ENCODE peak calls at places on chromosomes 13 and 19, in six cellular contexts. One of them, this sample, is unnamed.

GRCh38 chr19:48779636-48780035 is 24.3 kb downstream of the FGF21 start:
- DNase-seq in SK-N-SH: no peak
- DNase-seq in GM12878: no peak
- DNase-seq in K562: peak; percentile 70
- DNase-seq in HepG2: no peak
- DNase-seq in H1: no peak
- DNase-seq in this sample: no peak

GRCh38 chr13:93847162-93847561 is 620.6 kb downstream of the GPC6 start:
- DNase-seq in SK-N-SH: no peak
- DNase-seq in GM12878: no peak
- DNase-seq in K562: no peak
- DNase-seq in HepG2: peak; percentile 5
- DNase-seq in H1: no peak
- DNase-seq in this sample: no peak

GRCh38 chr13:50687545-50687944 is 155.9 kb downstream of the DLEU7 start:
- DNase-seq in SK-N-SH: no peak
- DNase-seq in GM12878: no peak
- DNase-seq in K562: no peak
- DNase-seq in HepG2: no peak
- DNase-seq in H1: no peak
- DNase-seq in this sample: no peak

GRCh38 chr19:17264641-17264979 is at the start of gene USHBP1:
- DNase-seq in SK-N-SH: no peak
- DNase-seq in GM12878: no peak
- DNase-seq in K562: no peak
- DNase-seq in HepG2: peak; percentile 30
- DNase-seq in H1: peak; percentile 75
- DNase-seq in this sample: no peak

GRCh38 chr13:106651442-106651841 is 83.5 kb upstream of the ARGLU1 start:
- DNase-seq in SK-N-SH: no peak
- DNase-seq in GM12878: no peak
- DNase-seq in K562: no peak
- DNase-seq in HepG2: no peak
- DNase-seq in H1: no peak
- DNase-seq in this sample: no peak

GRCh38 chr19:44808463-44809371 is at the start of gene BCAM:
- DNase-seq in SK-N-SH: peak; percentile 97
- DNase-seq in GM12878: no peak
- DNase-seq in K562: peak; percentile 98
- DNase-seq in HepG2: peak; percentile 65
- DNase-seq in H1: peak; percentile 87
- DNase-seq in this sample: no peak

GRCh38 chr19:38795549-38795948 is 6.5 kb downstream of the LGALS7B start:
- DNase-seq in SK-N-SH: no peak
- DNase-seq in GM12878: no peak
- DNase-seq in K562: no peak
- DNase-seq in HepG2: no peak
- DNase-seq in H1: no peak
- DNase-seq in this sample: no peak

GRCh38 chr13:112245959-112246358 is 130.2 kb upstream of the SPACA7 start:
- DNase-seq in SK-N-SH: no peak
- DNase-seq in GM12878: no peak
- DNase-seq in K562: no peak
- DNase-seq in HepG2: no peak
- DNase-seq in H1: peak; percentile 24
- DNase-seq in this sample: no peak

GRCh38 chr13:44646044-44646443 is 69.9 kb upstream of the TSC22D1 start:
- DNase-seq in SK-N-SH: no peak
- DNase-seq in GM12878: no peak
- DNase-seq in K562: no peak
- DNase-seq in HepG2: no peak
- DNase-seq in H1: no peak
- DNase-seq in this sample: no peak

GRCh38 chr19:35059006-35059798 is 17.7 kb downstream of the HPN start:
- DNase-seq in SK-N-SH: no peak
- DNase-seq in GM12878: no peak
- DNase-seq in K562: no peak
- DNase-seq in HepG2: no peak
- DNase-seq in H1: no peak
- DNase-seq in this sample: no peak

DNA sequence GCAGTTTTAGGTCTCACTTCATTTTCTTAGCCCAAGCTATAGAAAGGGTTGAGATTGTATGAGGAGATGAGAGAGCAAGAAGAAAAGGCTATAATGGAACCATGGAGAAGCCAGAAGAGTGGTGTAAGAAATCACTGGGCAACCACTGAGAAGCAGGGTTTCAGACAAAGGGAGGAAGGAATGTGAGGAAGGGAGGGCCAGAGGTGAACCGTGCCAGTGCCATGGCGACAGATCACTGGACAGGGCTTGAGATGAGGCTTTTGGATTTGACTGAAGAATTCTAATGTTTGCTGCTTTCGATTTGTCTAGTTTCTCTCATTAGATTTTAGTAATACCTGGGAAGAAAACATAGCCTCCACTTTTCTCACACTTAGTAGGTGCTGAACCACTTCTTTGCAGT is 6.3 kb upstream of the GPR183 start:
- DNase-seq in SK-N-SH: no peak
- DNase-seq in GM12878: no peak
- DNase-seq in K562: no peak
- DNase-seq in HepG2: no peak
- DNase-seq in H1: no peak
- DNase-seq in this sample: no peak
- TF ChIP-seq GABPA in SK-N-SH: no peak
- TF ChIP-seq GABPA in GM12878: no peak
- TF ChIP-seq GABPA in K562: no peak
- TF ChIP-seq GABPA in HepG2: no peak
- TF ChIP-seq GABPA in H1: no peak
- TF ChIP-seq GABPA in this sample: no peak

GRCh38 chr13:74443623-74444022 is 309.4 kb upstream of the KLF12 start:
- DNase-seq in SK-N-SH: no peak
- DNase-seq in GM12878: no peak
- DNase-seq in K562: no peak
- DNase-seq in HepG2: no peak
- DNase-seq in H1: no peak
- DNase-seq in this sample: no peak
- TF ChIP-seq GABPA in SK-N-SH: no peak
- TF ChIP-seq GABPA in GM12878: no peak
- TF ChIP-seq GABPA in K562: no peak
- TF ChIP-seq GABPA in HepG2: no peak
- TF ChIP-seq GABPA in H1: no peak
- TF ChIP-seq GABPA in this sample: no peak

DNA sequence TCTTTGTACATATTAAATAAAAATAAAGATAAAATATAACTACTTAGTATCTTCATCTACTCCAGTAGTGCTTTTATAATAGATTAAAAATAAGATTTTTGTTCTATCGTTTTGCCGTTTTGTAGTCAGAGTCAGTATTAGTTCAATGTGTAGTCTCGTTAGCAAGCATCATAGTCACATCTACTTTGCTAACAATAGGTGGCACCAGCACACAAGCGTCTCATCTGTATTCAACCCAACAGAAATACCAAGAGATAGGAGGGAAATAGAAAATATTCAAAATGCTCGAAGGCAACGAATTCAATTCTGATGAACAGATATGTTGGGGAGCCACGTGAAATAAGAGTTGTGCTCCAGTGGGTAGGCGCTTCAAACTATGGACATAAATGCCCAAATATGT is 21.4 kb upstream of the MICU2 start:
- DNase-seq in SK-N-SH: peak; percentile 36
- DNase-seq in GM12878: no peak
- DNase-seq in K562: no peak
- DNase-seq in HepG2: peak; percentile 61
- DNase-seq in H1: no peak
- DNase-seq in this sample: peak; percentile 29
- TF ChIP-seq GABPA in SK-N-SH: no peak
- TF ChIP-seq GABPA in GM12878: no peak
- TF ChIP-seq GABPA in K562: no peak
- TF ChIP-seq GABPA in HepG2: no peak
- TF ChIP-seq GABPA in H1: no peak
- TF ChIP-seq GABPA in this sample: no peak

DNA sequence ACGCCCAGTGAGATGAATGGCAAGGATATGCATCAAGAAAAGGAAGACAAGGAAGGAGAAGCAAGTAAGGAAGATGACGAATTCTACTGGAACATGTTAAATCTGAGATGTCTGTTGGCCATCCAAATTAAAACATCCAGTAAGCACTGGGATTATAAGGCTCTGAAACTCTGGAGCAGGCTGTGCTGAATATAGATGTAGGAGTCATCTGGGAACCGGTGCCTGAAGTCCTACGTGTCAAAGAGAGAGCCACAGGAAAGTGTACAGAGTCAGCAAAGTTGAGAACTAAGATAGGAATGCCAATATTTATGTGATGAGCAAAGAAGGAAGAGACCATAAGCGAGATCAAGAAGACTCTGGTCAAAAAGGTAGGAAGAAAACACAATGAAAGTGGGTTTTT is 51.0 kb upstream of the EEF1AKMT1 start:
- DNase-seq in SK-N-SH: no peak
- DNase-seq in GM12878: no peak
- DNase-seq in K562: no peak
- DNase-seq in HepG2: no peak
- DNase-seq in H1: no peak
- DNase-seq in this sample: no peak
- TF ChIP-seq GABPA in SK-N-SH: no peak
- TF ChIP-seq GABPA in GM12878: no peak
- TF ChIP-seq GABPA in K562: no peak
- TF ChIP-seq GABPA in HepG2: no peak
- TF ChIP-seq GABPA in H1: no peak
- TF ChIP-seq GABPA in this sample: no peak

GRCh38 chr13:110680852-110681251 is 25.1 kb downstream of the CARS2 start:
- DNase-seq in SK-N-SH: peak; percentile 69
- DNase-seq in GM12878: no peak
- DNase-seq in K562: peak; percentile 43
- DNase-seq in HepG2: peak; percentile 41
- DNase-seq in H1: peak; percentile 64
- DNase-seq in this sample: peak; percentile 34
- TF ChIP-seq GABPA in SK-N-SH: no peak
- TF ChIP-seq GABPA in GM12878: no peak
- TF ChIP-seq GABPA in K562: no peak
- TF ChIP-seq GABPA in HepG2: no peak
- TF ChIP-seq GABPA in H1: no peak
- TF ChIP-seq GABPA in this sample: no peak

DNA sequence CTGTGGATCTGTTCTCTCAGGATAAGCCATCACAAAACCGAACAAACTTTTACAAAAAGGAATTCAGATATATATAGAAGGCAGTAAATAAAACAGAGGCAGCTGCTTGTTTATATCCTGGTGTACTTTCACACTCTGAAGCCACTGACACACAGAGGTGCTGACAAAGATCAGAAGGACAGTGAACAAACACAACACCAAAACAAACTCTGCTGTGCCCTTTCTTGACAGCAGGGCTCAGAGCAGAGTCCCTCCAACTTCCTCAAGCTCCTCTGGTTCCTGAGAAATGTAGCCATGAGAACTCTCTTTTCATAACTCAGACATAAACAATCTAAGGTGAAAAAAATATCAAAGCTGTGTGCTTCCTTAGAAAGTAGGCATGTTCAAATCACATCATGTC is 1052.8 kb upstream of the SPRY2 start:
- DNase-seq in SK-N-SH: no peak
- DNase-seq in GM12878: no peak
- DNase-seq in K562: no peak
- DNase-seq in HepG2: no peak
- DNase-seq in H1: no peak
- DNase-seq in this sample: no peak
- TF ChIP-seq GABPA in SK-N-SH: no peak
- TF ChIP-seq GABPA in GM12878: no peak
- TF ChIP-seq GABPA in K562: no peak
- TF ChIP-seq GABPA in HepG2: no peak
- TF ChIP-seq GABPA in H1: no peak
- TF ChIP-seq GABPA in this sample: no peak

DNA sequence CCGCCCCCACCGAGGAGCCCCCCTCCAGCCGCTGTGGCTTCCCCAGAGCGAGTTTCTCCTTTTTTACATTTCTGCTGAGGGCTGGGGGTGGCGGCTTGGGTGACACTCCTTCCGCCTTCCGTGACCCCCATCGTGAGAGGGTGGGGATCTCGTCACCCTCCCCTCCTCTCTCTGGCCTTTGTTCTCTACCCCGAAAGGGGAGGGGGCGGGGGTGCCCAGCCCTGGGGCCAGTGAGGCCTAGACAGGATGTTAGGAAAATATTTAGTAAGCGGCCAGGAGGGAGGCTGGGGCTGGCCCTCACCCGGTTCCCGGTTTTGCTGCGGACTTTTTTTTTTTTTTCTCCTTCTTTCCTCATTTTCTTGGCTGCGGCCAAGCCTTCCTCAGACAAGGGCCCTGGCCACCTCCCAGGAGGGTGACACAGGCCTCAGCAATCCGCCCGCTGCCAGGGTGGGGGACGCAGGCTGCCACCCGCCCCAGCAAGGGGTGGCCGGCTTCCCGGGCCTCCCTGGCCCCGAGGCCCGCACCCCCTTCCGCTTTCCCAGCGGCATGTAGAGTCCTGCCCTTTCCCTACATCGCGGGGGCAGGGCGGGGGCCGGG is 3.9 kb downstream of the MIDN start:
- DNase-seq in SK-N-SH: peak; percentile 55
- DNase-seq in GM12878: no peak
- DNase-seq in K562: no peak
- DNase-seq in HepG2: no peak
- DNase-seq in H1: no peak
- DNase-seq in this sample: peak; percentile 84
- TF ChIP-seq GABPA in SK-N-SH: no peak
- TF ChIP-seq GABPA in GM12878: no peak
- TF ChIP-seq GABPA in K562: peak; percentile 25
- TF ChIP-seq GABPA in HepG2: peak; percentile 53
- TF ChIP-seq GABPA in H1: no peak
- TF ChIP-seq GABPA in this sample: no peak